ENCODE peak calls at places on chromosomes 13 and 19, in six cellular contexts. M is upper lobe of left lung; W is ascending aorta; H is tibial artery; P is epithelial cell of esophagus; E is CD4-positive, alpha-beta T cell. R is an unnamed sample.

GRCh38 chr13:112774448-112774792 is 84.6 kb downstream of the ATP11A start:
- DNase-seq in P (no peak), W (no peak), E (no peak), M (no peak), H (no peak), R (no peak)

GRCh38 chr19:2949939-2950285 is 5.1 kb upstream of the ZNF77 start:
- DNase-seq in M (peak), W (no peak), E (no peak), H (no peak), P (peak), R (no peak)

GRCh38 chr13:104318121-104318520 is 1251.9 kb upstream of the SLC10A2 start:
- DNase-seq in E (no peak), P (peak), W (no peak), H (no peak), M (no peak), R (no peak)

GRCh38 chr13:75633285-75633684 is 2.8 kb upstream of the LMO7 start:
- DNase-seq in H (no peak), W (no peak), E (no peak), P (no peak), M (no peak), R (no peak)

GRCh38 chr19:18475004-18475453 is 37.1 kb upstream of the ISYNA1 start:
- DNase-seq in E (no peak), M (no peak), H (no peak), P (no peak), W (no peak), R (no peak)

GRCh38 chr19:5145521-5146511 is 176.9 kb downstream of the KDM4B start:
- DNase-seq in E (no peak), H (peak), W (no peak), P (no peak), M (no peak), R (no peak)

GRCh38 chr19:46412034-46412982 is 1.1 kb downstream of the CCDC8 start:
- DNase-seq in H (no peak), P (no peak), W (no peak), E (no peak), M (no peak), R (no peak)

GRCh38 chr13:31088826-31089420 is 72.8 kb downstream of the HSPH1 start:
- DNase-seq in E (no peak), M (no peak), P (no peak), W (no peak), H (no peak), R (no peak)

GRCh38 chr19:47324502-47324901 is 7.5 kb upstream of the C5AR2 start:
- DNase-seq in E (no peak), M (peak), H (peak), P (no peak), W (no peak), R (no peak)

GRCh38 chr13:34416833-34417425 is 525.1 kb upstream of the NBEA start:
- DNase-seq in W (no peak), M (no peak), E (no peak), P (peak), H (peak), R (no peak)

GRCh38 chr19:15587663-15588062 is 27.4 kb upstream of the CYP4F8 start:
- DNase-seq in E (no peak), P (no peak), M (peak), H (no peak), W (no peak), R (no peak)

GRCh38 chr19:54136086-54136863 is 1.3 kb upstream of the CNOT3 start:
- DNase-seq in H (no peak), M (no peak), W (no peak), E (no peak), P (peak), R (no peak)

GRCh38 chr13:82654143-82654542 is 1228.1 kb downstream of the SLITRK1 start:
- DNase-seq in E (no peak), P (no peak), H (no peak), M (no peak), W (no peak), R (no peak)

GRCh38 chr19:19459707-19460251 is 54.3 kb downstream of the GATAD2A start:
- DNase-seq in E (peak), P (peak), H (no peak), W (peak), M (peak), R (no peak)

GRCh38 chr13:20968745-20969144 is 66.2 kb upstream of the XPO4 start:
- DNase-seq in H (no peak), W (no peak), M (no peak), P (no peak), E (no peak), R (no peak)

GRCh38 chr13:99686157-99686572 is 184.9 kb downstream of the TM9SF2 start:
- DNase-seq in W (no peak), M (no peak), H (no peak), E (no peak), P (peak), R (no peak)

GRCh38 chr13:83024955-83025594 is 857.2 kb downstream of the SLITRK1 start:
- DNase-seq in P (no peak), H (no peak), W (no peak), E (no peak), M (no peak), R (no peak)

GRCh38 chr19:13212759-13213330 is 62.6 kb downstream of the IER2 start:
- DNase-seq in E (peak), P (peak), W (no peak), M (peak), H (peak), R (no peak)

GRCh38 chr19:47444388-47444821 is 25.1 kb upstream of the MEIS3 start:
- DNase-seq in M (no peak), P (no peak), E (no peak), W (no peak), H (no peak), R (no peak)

GRCh38 chr13:45833663-45834062 is 17.9 kb downstream of the SIAH3 start:
- DNase-seq in M (peak), H (no peak), E (no peak), P (peak), W (no peak), R (no peak)

GRCh38 chr19:49205114-49205513 is 47.5 kb downstream of the TRPM4 start:
- DNase-seq in P (no peak), H (no peak), E (no peak), W (no peak), M (no peak), R (no peak)

GRCh38 chr19:718251-719024 is 9.7 kb downstream of the PALM start:
- DNase-seq in P (no peak), M (no peak), W (no peak), H (no peak), E (no peak), R (no peak)

GRCh38 chr13:27170221-27170520 is 1.4 kb downstream of the USP12 start:
- DNase-seq in M (no peak), P (peak), H (no peak), E (no peak), W (no peak), R (no peak)

GRCh38 chr13:113559901-113560644 is 24.5 kb upstream of the TFDP1 start:
- DNase-seq in W (no peak), E (no peak), M (no peak), P (no peak), H (no peak), R (peak)

GRCh38 chr13:88068975-88069374 is 397.8 kb downstream of the SLITRK5 start:
- DNase-seq in W (no peak), H (no peak), E (no peak), P (peak), M (no peak), R (no peak)

GRCh38 chr19:43809762-43810696 is 7.8 kb upstream of the LYPD5 start:
- DNase-seq in W (no peak), H (no peak), P (peak), M (no peak), E (no peak), R (no peak)

GRCh38 chr13:24683833-24684599 is 3.8 kb downstream of the ATP12A start:
- DNase-seq in W (no peak), E (peak), M (peak), P (peak), H (no peak), R (no peak)

GRCh38 chr13:62687727-62688126 is 1272.1 kb upstream of the PCDH20 start:
- DNase-seq in H (no peak), P (no peak), M (no peak), E (no peak), W (no peak), R (no peak)

GRCh38 chr13:51645154-51645650 is 60.9 kb downstream of the WDFY2 start:
- DNase-seq in W (no peak), E (no peak), H (no peak), P (peak), M (no peak), R (no peak)

GRCh38 chr19:32687681-32688080 is 3.9 kb upstream of the NUDT19 start:
- DNase-seq in H (no peak), P (no peak), W (no peak), E (no peak), M (no peak), R (no peak)

GRCh38 chr13:112855859-112856258 is 113.2 kb upstream of the MCF2L start:
- DNase-seq in E (no peak), M (no peak), P (no peak), W (no peak), H (no peak), R (no peak)

GRCh38 chr19:18940791-18941627 is at the start of gene HOMER3:
- DNase-seq in E (peak), M (peak), W (no peak), P (peak), H (peak), R (peak)

GRCh38 chr19:13207237-13208130 is 57.3 kb downstream of the IER2 start:
- DNase-seq in M (no peak), E (no peak), P (no peak), W (no peak), H (no peak), R (no peak)

GRCh38 chr19:3374369-3375112 is 8.2 kb downstream of the NFIC start:
- DNase-seq in P (no peak), E (no peak), W (no peak), H (peak), M (peak), R (no peak)

GRCh38 chr19:49553451-49554271 is 25.9 kb downstream of the RCN3 start:
- DNase-seq in H (no peak), E (no peak), P (peak), M (no peak), W (no peak), R (no peak)

GRCh38 chr13:25980255-25980654 is 71.6 kb downstream of the SHISA2 start:
- DNase-seq in M (no peak), P (peak), W (no peak), H (no peak), E (no peak), R (no peak)
- TF ChIP-seq CTCF in M (no peak), P (peak), W (no peak), H (no peak), E (no peak), R (peak)

DNA sequence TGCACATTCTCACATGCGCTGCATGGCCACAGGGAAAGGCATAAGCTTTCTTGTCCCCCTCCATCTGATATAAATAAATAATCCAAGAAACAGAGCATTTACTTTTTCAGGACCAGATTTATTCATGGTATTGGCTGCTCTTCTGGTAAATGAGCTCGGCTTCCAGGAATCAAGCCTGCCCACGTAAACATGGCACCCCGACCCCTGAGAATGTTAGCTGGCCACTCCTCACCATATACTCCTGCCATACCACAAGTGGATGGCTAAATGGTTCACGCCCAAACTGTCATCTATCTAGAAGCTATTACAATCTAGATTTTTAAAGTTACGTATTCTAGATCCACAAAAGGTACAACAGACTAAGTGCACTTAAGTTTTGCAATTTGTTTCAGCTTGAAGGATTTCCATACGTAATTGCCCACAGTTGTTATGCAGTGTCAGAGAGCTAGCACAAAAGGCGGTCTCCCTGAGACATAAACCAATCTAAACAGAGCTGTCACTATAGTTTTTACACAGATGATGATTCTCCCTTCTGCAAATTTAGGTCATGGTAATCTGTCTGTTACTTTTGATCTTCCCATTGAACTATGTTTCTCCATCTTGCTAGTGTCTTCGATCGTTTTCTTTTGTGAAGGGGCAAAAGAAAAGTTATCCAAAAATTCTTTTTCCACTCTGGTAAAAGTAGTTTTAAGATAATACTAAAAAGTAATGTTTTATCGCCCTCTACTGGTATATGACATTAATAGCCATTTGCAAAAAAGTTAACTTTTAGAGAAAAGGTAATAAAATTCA is 16.2 kb upstream of the FOXO1 start:
- DNase-seq in H (no peak), M (no peak), W (no peak), P (peak), E (no peak), R (no peak)
- TF ChIP-seq CTCF in H (peak), M (peak), W (peak), P (no peak), E (peak), R (peak)

GRCh38 chr13:101116826-101117225 is 299.5 kb downstream of the NALCN start:
- DNase-seq in H (no peak), P (no peak), E (no peak), W (no peak), M (no peak), R (no peak)

GRCh38 chr13:101111894-101112293 is 304.4 kb downstream of the NALCN start:
- DNase-seq in E (no peak), W (no peak), M (no peak), H (no peak), P (no peak), R (no peak)

GRCh38 chr13:101116381-101116780 is 299.9 kb downstream of the NALCN start:
- DNase-seq in E (no peak), H (no peak), M (no peak), W (no peak), P (no peak), R (no peak)

GRCh38 chr13:101121608-101122007 is 294.7 kb downstream of the NALCN start:
- DNase-seq in H (no peak), E (no peak), M (no peak), W (no peak), P (no peak), R (no peak)

DNA sequence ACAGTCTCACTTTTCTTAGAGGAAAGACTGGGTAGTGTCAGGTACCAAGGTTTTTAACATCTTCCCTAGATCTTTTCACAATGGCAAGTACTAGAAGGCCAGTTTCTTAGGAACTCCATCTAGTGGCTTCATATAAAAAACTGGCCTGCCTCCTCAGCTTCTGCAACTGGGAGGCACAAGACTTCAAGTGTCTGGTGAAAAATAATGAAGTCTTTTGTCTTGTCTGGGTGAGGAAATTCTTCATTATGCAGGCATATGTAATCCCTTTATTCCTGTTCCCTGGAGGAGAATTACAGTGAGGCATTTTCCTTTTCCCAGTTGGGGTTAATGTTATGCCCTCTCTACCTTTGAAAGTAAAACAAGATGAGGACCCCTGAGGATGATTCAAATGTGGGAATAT is 300.5 kb downstream of the NALCN start:
- DNase-seq in H (no peak), M (no peak), E (no peak), W (no peak), P (peak), R (no peak)
- TF ChIP-seq CTCF in H (no peak), M (no peak), E (no peak), W (no peak), P (peak), R (peak)

GRCh38 chr13:77093735-77094134 is 66.8 kb upstream of the FBXL3 start:
- DNase-seq in P (no peak), M (no peak), E (no peak), H (no peak), W (no peak), R (no peak)

GRCh38 chr13:77095288-77095687 is 68.3 kb upstream of the FBXL3 start:
- DNase-seq in P (no peak), W (no peak), M (no peak), H (no peak), E (no peak), R (no peak)
- TF ChIP-seq CTCF in P (no peak), W (no peak), M (no peak), H (no peak), E (no peak), R (no peak)

GRCh38 chr13:40148103-40148502 is 492.6 kb downstream of the COG6 start:
- DNase-seq in P (no peak), W (no peak), E (no peak), H (no peak), M (no peak), R (no peak)

GRCh38 chr13:40143559-40143958 is 488.1 kb downstream of the COG6 start:
- DNase-seq in P (no peak), E (no peak), H (no peak), W (no peak), M (no peak), R (no peak)

GRCh38 chr13:40145139-40145538 is 489.7 kb downstream of the COG6 start:
- DNase-seq in M (no peak), H (no peak), W (no peak), E (no peak), P (no peak), R (no peak)

GRCh38 chr13:40146586-40147240 is 491.3 kb downstream of the COG6 start:
- DNase-seq in W (no peak), M (no peak), E (peak), P (peak), H (no peak), R (no peak)

DNA sequence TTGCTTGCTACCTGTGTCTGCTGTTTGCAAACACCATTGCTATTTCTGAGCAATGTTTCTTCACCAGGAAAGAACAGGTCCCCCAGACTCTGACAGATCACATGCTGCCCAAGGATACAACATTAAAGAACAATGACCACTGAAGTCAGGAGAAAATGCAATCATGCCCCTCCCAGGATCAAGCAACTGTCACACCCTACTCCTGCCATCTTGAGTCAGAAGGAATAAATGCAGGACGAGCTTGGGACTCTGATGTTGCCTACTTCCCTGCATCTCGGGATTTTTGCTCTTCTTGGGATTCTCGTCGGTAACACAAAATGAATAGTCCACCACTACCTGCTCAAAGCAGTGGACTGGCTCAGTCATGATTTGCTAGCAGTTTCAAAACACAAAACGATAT is 490.6 kb downstream of the COG6 start:
- DNase-seq in P (peak), H (no peak), W (no peak), E (no peak), M (no peak), R (no peak)
- TF ChIP-seq CTCF in P (peak), H (no peak), W (no peak), E (no peak), M (no peak), R (no peak)

DNA sequence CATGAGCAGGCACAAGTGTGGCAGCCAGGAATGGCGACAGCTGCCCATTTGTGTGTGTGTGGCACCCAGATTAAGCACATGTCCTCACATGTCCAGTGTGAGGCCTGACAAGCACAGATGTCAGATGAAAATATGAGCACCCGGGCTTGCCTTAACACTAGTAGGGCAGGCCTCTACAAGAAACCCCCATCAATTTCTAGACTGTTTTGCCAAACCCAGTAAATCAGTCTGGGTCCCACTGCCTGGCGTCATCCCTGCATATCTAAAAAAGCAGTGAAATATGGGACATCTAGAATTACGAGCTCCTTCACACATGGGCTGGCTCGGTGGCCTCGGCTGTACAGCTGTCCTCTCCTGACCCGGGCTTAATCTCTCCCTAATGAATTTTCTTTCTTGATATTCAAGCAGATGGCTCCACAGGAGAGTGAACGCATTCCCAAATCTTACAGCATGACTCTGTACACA is 432.7 kb downstream of the FOXO1 start:
- DNase-seq in M (no peak), E (no peak), P (peak), H (no peak), W (no peak), R (no peak)
- TF ChIP-seq CTCF in M (no peak), E (no peak), P (no peak), H (no peak), W (no peak), R (no peak)

DNA sequence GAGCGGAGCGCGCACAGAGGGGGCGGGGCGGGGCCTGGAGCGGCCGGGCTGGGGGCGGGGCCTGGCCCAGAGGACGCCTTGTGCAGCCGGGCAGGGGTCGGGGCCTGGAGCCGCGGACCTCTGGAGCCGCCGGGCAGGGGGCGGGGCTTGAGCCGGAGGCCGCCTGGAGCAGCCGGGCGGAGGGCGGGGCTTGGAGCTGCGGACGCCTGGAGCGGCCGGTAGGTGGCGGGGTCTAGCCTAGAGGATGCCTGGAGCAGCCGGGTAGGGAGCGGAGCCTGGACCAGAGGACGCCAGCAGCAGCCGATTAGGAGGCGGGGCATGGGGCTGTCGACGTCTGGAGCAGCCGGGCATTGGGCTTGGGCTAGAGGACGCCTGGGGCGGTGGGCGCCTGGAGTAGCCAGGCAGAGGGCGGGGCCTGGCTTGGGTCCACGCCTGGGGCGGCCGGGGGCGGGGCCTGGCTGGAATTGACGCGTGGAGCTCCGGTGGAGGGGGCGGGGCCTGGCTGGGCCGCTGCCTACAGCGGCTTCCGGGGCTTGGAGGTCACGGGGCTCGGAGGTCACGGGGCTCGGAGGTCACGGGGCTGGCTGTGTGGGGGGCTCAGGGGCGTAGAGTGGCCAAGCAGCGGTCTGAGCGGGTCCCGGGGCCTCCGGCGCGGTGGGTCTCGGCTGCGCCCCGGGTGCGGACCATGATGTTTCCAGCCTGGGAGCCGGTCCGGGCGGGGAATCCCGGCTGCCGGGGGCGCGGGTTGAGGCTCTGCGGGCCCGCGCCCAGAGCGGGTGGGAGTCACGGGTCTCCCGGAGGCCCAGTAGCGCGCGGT is at the start of gene ANKRD10:
- DNase-seq in W (peak), E (peak), H (peak), M (peak), P (peak), R (peak)
- TF ChIP-seq CTCF in W (peak), E (peak), H (peak), M (peak), P (peak), R (peak)

R was measured in type B pancreatic cell.